ENCODE peak calls at places on chromosomes 11 and 22, in four cellular contexts. One of them, this sample, is unnamed.

GRCh38 chr11:45339754-45340519 is 53.8 kb upstream of the SYT13 start:
- DNase-seq in erythroblast: peak; percentile 86
- DNase-seq in lower leg skin: peak; percentile 91
- DNase-seq in endothelial cell of umbilical vein: peak; percentile 77
- DNase-seq in this sample: peak; percentile 92

GRCh38 chr11:128717581-128717980 is 23.7 kb downstream of the FLI1 start:
- DNase-seq in erythroblast: no peak
- DNase-seq in lower leg skin: no peak
- DNase-seq in endothelial cell of umbilical vein: no peak
- DNase-seq in this sample: no peak

GRCh38 chr11:115391598-115391997 is 112.6 kb downstream of the CADM1 start:
- DNase-seq in erythroblast: no peak
- DNase-seq in lower leg skin: no peak
- DNase-seq in endothelial cell of umbilical vein: no peak
- DNase-seq in this sample: no peak

GRCh38 chr11:117673561-117673960 is 123.5 kb downstream of the DSCAML1 start:
- DNase-seq in erythroblast: no peak
- DNase-seq in lower leg skin: no peak
- DNase-seq in endothelial cell of umbilical vein: no peak
- DNase-seq in this sample: no peak

GRCh38 chr11:36254739-36255138 is 34.5 kb downstream of the COMMD9 start:
- DNase-seq in erythroblast: no peak
- DNase-seq in lower leg skin: no peak
- DNase-seq in endothelial cell of umbilical vein: peak; percentile 16
- DNase-seq in this sample: no peak

GRCh38 chr11:65504671-65505433 is 6.0 kb downstream of the MALAT1 start:
- DNase-seq in erythroblast: no peak
- DNase-seq in lower leg skin: no peak
- DNase-seq in endothelial cell of umbilical vein: peak; percentile 35
- DNase-seq in this sample: no peak

GRCh38 chr11:12540913-12541587 is 133.2 kb upstream of the TEAD1 start:
- DNase-seq in erythroblast: no peak
- DNase-seq in lower leg skin: no peak
- DNase-seq in endothelial cell of umbilical vein: no peak
- DNase-seq in this sample: peak; percentile 73

GRCh38 chr11:109668973-109669634 is 247.1 kb downstream of the C11orf87 start:
- DNase-seq in erythroblast: no peak
- DNase-seq in lower leg skin: no peak
- DNase-seq in endothelial cell of umbilical vein: no peak
- DNase-seq in this sample: no peak

GRCh38 chr11:1778141-1778911 is 14.6 kb upstream of the CTSD start:
- DNase-seq in erythroblast: no peak
- DNase-seq in lower leg skin: no peak
- DNase-seq in endothelial cell of umbilical vein: no peak
- DNase-seq in this sample: no peak

GRCh38 chr11:97389270-97389669 is 999.5 kb downstream of the JRKL start:
- DNase-seq in erythroblast: no peak
- DNase-seq in lower leg skin: no peak
- DNase-seq in endothelial cell of umbilical vein: no peak
- DNase-seq in this sample: no peak

GRCh38 chr11:117546431-117547160 is 218.9 kb downstream of the CEP164 start:
- DNase-seq in erythroblast: no peak
- DNase-seq in lower leg skin: no peak
- DNase-seq in endothelial cell of umbilical vein: no peak
- DNase-seq in this sample: no peak

GRCh38 chr11:1283091-1283511 is 26.3 kb downstream of the TOLLIP start:
- DNase-seq in erythroblast: no peak
- DNase-seq in lower leg skin: no peak
- DNase-seq in endothelial cell of umbilical vein: no peak
- DNase-seq in this sample: no peak

GRCh38 chr22:49348631-49349030 is 479.0 kb downstream of the BRD1 start:
- DNase-seq in erythroblast: no peak
- DNase-seq in lower leg skin: no peak
- DNase-seq in endothelial cell of umbilical vein: no peak
- DNase-seq in this sample: no peak

GRCh38 chr22:32331918-32332725 is 25.5 kb upstream of the RFPL3 start:
- DNase-seq in erythroblast: no peak
- DNase-seq in lower leg skin: no peak
- DNase-seq in endothelial cell of umbilical vein: no peak
- DNase-seq in this sample: no peak

GRCh38 chr11:12147827-12148226 is 37.4 kb downstream of the MICAL2 start:
- DNase-seq in erythroblast: no peak
- DNase-seq in lower leg skin: no peak
- DNase-seq in endothelial cell of umbilical vein: no peak
- DNase-seq in this sample: no peak

GRCh38 chr11:64224151-64224890 is 1.7 kb downstream of the TRPT1 start:
- DNase-seq in erythroblast: no peak
- DNase-seq in lower leg skin: no peak
- DNase-seq in endothelial cell of umbilical vein: no peak
- DNase-seq in this sample: peak; percentile 77

GRCh38 chr11:69358398-69359080 is 64.6 kb downstream of the MYEOV start:
- DNase-seq in erythroblast: no peak
- DNase-seq in lower leg skin: peak; percentile 7
- DNase-seq in endothelial cell of umbilical vein: no peak
- DNase-seq in this sample: no peak

GRCh38 chr11:724733-725386 is 18.8 kb downstream of the EPS8L2 start:
- DNase-seq in erythroblast: no peak
- DNase-seq in lower leg skin: no peak
- DNase-seq in endothelial cell of umbilical vein: no peak
- DNase-seq in this sample: no peak

GRCh38 chr11:75059299-75059698 is 37.4 kb downstream of the OR2AT4 start:
- DNase-seq in erythroblast: no peak
- DNase-seq in lower leg skin: no peak
- DNase-seq in endothelial cell of umbilical vein: no peak
- DNase-seq in this sample: no peak

GRCh38 chr11:68264244-68264643 is 7.5 kb downstream of the C11orf24 start:
- DNase-seq in erythroblast: no peak
- DNase-seq in lower leg skin: no peak
- DNase-seq in endothelial cell of umbilical vein: no peak
- DNase-seq in this sample: no peak

GRCh38 chr11:29343465-29344333 is 673.1 kb downstream of the KCNA4 start:
- DNase-seq in erythroblast: peak; percentile 38
- DNase-seq in lower leg skin: no peak
- DNase-seq in endothelial cell of umbilical vein: peak; percentile 58
- DNase-seq in this sample: peak; percentile 12

GRCh38 chr11:76115555-76115954 is 90.7 kb downstream of the WNT11 start:
- DNase-seq in erythroblast: peak; percentile 46
- DNase-seq in lower leg skin: no peak
- DNase-seq in endothelial cell of umbilical vein: no peak
- DNase-seq in this sample: no peak

GRCh38 chr11:12783765-12784164 is 109.5 kb downstream of the TEAD1 start:
- DNase-seq in erythroblast: no peak
- DNase-seq in lower leg skin: no peak
- DNase-seq in endothelial cell of umbilical vein: no peak
- DNase-seq in this sample: no peak

GRCh38 chr22:25829808-25830777 is 88.1 kb downstream of the MYO18B start:
- DNase-seq in erythroblast: no peak
- DNase-seq in lower leg skin: no peak
- DNase-seq in endothelial cell of umbilical vein: no peak
- DNase-seq in this sample: no peak

GRCh38 chr22:24335529-24335928 is 64.9 kb downstream of the SPECC1L start:
- DNase-seq in erythroblast: no peak
- DNase-seq in lower leg skin: no peak
- DNase-seq in endothelial cell of umbilical vein: no peak
- DNase-seq in this sample: no peak

GRCh38 chr11:9276571-9276970 is 11.4 kb upstream of the DENND5A start:
- DNase-seq in erythroblast: peak; percentile 29
- DNase-seq in lower leg skin: no peak
- DNase-seq in endothelial cell of umbilical vein: no peak
- DNase-seq in this sample: no peak

DNA sequence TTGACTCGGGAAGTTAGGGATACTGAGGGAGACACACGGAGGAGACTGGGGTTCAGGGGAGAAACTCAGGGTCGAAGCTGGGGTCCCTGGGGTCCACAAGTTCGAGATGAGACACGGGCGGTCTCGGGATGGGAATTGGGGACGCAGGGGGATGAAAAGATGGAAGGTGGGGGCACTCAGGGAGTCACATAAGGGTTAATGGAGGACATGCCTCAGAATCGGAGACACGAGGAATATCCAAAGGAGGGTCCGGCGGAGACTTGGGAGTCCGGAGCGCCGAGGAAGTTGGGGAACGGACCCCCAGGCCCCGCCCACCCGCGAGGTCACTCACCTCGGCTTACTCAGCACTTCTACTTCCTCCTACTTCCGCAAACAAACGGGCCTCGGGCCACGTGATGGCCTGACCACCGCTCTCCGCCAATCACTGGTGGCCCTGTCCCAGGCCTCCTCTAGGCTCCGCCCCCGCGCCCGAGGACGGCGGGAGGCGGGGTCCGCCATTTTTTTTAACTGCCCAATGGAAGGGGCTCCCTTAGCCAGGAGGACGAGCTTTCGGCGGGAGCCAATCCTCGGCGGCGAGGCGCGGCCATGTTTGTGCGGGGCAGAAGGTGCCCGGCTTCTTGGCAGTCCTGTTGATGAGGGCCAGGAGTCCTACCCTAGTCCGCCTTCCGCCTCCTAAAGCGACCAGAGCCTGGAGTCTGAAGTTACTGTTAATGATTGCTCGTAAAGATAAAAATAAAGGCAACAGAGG is at the start of gene PLA2G6:
- DNase-seq in erythroblast: peak; percentile 100
- DNase-seq in lower leg skin: peak; percentile 99
- DNase-seq in endothelial cell of umbilical vein: peak; percentile 100
- DNase-seq in this sample: peak; percentile 80
- TF ChIP-seq POLR2A in erythroblast: peak; percentile 68
- TF ChIP-seq POLR2A in lower leg skin: no peak
- TF ChIP-seq POLR2A in endothelial cell of umbilical vein: peak; percentile 64
- TF ChIP-seq POLR2A in this sample: peak; percentile 14

DNA sequence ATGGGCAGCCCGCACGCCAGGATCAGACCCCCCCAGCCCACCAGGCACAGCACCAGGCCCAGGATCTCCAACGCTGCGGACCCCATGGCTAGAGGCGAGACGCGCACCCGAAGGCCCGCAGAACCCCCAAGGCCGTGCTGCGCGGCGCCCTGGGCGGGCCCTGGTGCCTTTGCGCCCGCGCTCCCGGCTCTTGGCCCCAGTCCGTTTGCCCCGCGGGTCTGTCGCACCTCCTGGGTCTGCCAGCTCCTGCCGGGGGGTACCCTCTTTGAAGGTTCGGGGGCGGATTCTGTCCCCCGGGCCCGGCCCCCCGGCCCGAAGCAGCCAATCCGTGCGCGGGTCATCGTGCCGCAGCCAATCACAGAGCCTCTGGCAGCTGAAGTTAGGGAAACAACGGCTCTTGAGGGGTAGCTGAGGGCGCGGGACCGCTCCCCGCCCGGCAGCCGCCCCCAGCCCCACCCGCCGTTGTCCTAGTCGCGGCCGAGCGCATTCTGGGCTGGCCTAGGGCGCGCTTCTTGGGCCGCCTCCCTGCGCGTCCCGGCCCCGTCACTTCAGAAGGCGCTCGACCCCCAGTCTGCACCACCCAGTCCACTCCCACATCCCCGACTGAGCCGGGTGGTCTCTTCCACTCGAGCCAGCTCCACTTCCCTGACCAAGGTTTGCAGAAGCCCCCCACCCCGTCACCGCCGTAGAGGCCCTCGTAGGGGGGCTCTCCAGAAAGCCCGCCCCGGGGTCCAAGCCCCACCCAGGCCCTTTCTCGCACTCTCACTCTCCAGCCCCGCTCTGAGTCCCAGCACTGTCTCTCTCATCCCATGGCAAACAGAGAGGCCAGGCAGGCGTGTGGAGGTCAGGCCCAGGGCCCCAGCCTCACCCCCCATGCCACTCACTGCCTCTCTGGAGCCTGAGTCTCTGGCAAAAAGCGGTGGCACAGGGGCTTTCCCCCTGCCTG is at the start of gene CLDN5:
- DNase-seq in erythroblast: no peak
- DNase-seq in lower leg skin: no peak
- DNase-seq in endothelial cell of umbilical vein: peak; percentile 91
- DNase-seq in this sample: no peak
- TF ChIP-seq POLR2A in erythroblast: no peak
- TF ChIP-seq POLR2A in lower leg skin: no peak
- TF ChIP-seq POLR2A in endothelial cell of umbilical vein: peak; percentile 96
- TF ChIP-seq POLR2A in this sample: no peak

DNA sequence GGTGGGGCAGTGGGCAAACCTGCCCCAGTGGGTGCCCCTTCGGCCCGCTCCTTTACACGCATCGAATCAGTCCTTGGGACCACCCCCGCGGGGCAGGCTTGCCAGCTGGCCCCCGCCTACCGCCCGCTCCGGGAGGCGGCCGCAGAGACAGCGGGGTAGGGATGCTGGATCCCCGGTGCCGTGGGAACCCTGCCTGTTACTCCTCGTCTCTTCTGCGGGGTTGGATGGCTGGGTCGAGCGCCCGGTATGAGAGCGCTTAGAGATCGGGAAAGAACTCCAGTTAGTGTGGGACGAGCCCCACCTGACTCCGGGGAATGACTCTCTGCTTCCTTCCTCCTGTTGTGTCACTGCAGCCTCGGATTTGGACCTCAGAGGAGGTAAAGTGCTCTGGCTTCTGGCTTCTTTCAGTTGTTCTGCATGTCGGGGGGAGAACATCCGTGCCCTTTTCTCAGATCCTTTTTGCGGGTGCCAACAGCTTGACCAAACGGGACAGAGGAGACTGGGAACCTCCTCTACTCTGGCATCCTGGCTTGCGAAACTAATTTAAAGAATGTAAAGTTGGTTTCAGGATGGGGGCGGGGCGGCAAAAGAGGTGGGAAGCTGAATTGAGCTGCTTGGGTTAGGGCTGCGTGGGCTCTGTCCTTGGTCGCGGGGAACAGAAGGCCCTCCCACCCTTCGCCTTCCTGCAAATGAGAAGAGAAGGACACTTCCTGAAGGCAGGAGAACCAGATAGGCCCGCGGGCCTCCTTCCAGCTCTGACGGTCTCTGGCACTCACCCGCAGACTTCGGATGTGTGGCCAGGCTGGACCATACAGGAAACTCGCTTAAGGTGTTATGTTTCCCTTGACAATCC is 915 bp downstream of the LAYN start:
- DNase-seq in erythroblast: no peak
- DNase-seq in lower leg skin: no peak
- DNase-seq in endothelial cell of umbilical vein: peak; percentile 30
- DNase-seq in this sample: peak; percentile 21
- TF ChIP-seq POLR2A in erythroblast: no peak
- TF ChIP-seq POLR2A in lower leg skin: no peak
- TF ChIP-seq POLR2A in endothelial cell of umbilical vein: no peak
- TF ChIP-seq POLR2A in this sample: no peak

DNA sequence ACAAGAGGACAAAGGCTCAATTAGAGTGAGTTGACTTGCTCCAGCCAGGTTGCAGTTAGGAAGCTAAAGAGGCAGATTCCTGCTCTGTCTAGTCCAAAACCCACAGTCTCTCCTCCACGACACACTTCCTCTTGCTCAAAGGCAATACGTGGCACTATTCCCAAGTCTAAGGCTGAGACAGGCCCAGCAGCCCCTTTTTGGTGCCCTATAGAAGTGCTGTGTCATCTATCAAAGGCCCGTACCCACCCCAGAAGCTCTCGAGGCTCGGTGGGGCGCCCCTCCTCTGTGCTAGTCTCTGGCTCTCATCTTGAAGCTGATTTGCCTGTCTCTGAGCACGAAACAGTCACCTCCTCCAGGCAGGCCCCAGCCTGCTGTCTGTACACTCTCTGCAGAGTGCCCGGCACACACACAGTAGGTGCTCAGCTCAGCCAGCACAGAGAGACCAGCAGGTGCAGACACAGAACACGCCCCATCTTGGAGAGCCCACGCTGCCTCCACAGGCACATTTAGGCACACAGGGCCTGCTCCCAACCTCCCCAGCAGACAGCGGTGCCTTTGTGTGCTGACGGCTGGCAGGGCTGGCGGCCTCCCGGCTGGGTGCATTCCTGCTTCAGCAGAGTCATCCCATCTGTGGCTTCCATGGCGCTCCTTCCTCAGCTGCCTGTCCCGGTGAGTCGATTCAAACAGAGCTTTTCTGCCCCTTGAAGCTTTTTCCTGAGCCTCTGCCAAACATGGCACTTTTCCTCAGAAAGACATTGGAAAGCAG is 52.7 kb downstream of the MYH9 start:
- DNase-seq in erythroblast: peak; percentile 81
- DNase-seq in lower leg skin: no peak
- DNase-seq in endothelial cell of umbilical vein: no peak
- DNase-seq in this sample: peak; percentile 64
- TF ChIP-seq POLR2A in erythroblast: peak; percentile 37
- TF ChIP-seq POLR2A in lower leg skin: no peak
- TF ChIP-seq POLR2A in endothelial cell of umbilical vein: no peak
- TF ChIP-seq POLR2A in this sample: no peak

This sample was measured in H54.